ENCODE peak calls at places on chromosomes 13 and 19, in four cellular contexts. One of them, this sample, is unnamed.

GRCh38 chr19:2132191-2132590 is 19.2 kb downstream of the AP3D1 start:
- DNase-seq in GM12891: no peak
- DNase-seq in GM12878: no peak
- DNase-seq in K562: no peak
- DNase-seq in this sample: no peak

GRCh38 chr13:80235131-80235530 is 105.8 kb downstream of the SPRY2 start:
- DNase-seq in GM12878: no peak
- DNase-seq in K562: no peak
- DNase-seq in GM12891: no peak
- DNase-seq in this sample: peak; percentile 49

GRCh38 chr13:95955255-95955654 is 97.9 kb downstream of the UGGT2 start:
- DNase-seq in GM12878: no peak
- DNase-seq in GM12891: peak; percentile 1
- DNase-seq in K562: no peak
- DNase-seq in this sample: no peak

GRCh38 chr19:1478934-1479707 is at the start of gene C19orf25:
- DNase-seq in GM12891: peak; percentile 99
- DNase-seq in K562: peak; percentile 93
- DNase-seq in GM12878: peak; percentile 80
- DNase-seq in this sample: peak; percentile 96

GRCh38 chr19:50413531-50413930 is 5.2 kb upstream of the SPIB start:
- DNase-seq in GM12878: no peak
- DNase-seq in K562: no peak
- DNase-seq in GM12891: no peak
- DNase-seq in this sample: no peak

GRCh38 chr13:25468330-25469178 is 96.8 kb downstream of the ATP8A2 start:
- DNase-seq in GM12891: peak; percentile 29
- DNase-seq in K562: peak; percentile 84
- DNase-seq in GM12878: no peak
- DNase-seq in this sample: no peak

GRCh38 chr19:48635263-48635965 is 1.8 kb downstream of the DBP start:
- DNase-seq in K562: peak; percentile 92
- DNase-seq in GM12878: no peak
- DNase-seq in GM12891: peak; percentile 79
- DNase-seq in this sample: peak; percentile 58

GRCh38 chr19:33233056-33233873 is 7.6 kb upstream of the SLC7A10 start:
- DNase-seq in GM12891: no peak
- DNase-seq in GM12878: no peak
- DNase-seq in K562: no peak
- DNase-seq in this sample: no peak

GRCh38 chr19:10896851-10897526 is 25.6 kb downstream of the CARM1 start:
- DNase-seq in K562: no peak
- DNase-seq in GM12891: no peak
- DNase-seq in GM12878: no peak
- DNase-seq in this sample: peak; percentile 75

GRCh38 chr19:46696052-46696451 is 20.9 kb downstream of the PRKD2 start:
- DNase-seq in GM12891: no peak
- DNase-seq in GM12878: no peak
- DNase-seq in K562: no peak
- DNase-seq in this sample: no peak

GRCh38 chr19:46700704-46701103 is 16.2 kb downstream of the PRKD2 start:
- DNase-seq in GM12891: no peak
- DNase-seq in K562: no peak
- DNase-seq in GM12878: no peak
- DNase-seq in this sample: no peak

GRCh38 chr19:46698395-46699321 is 18.3 kb downstream of the PRKD2 start:
- DNase-seq in GM12891: no peak
- DNase-seq in K562: no peak
- DNase-seq in GM12878: no peak
- DNase-seq in this sample: no peak

GRCh38 chr19:46693760-46694159 is 23.2 kb downstream of the PRKD2 start:
- DNase-seq in K562: peak; percentile 4
- DNase-seq in GM12891: no peak
- DNase-seq in GM12878: no peak
- DNase-seq in this sample: no peak

GRCh38 chr19:46697142-46697960 is 19.6 kb downstream of the PRKD2 start:
- DNase-seq in K562: peak; percentile 100
- DNase-seq in GM12878: no peak
- DNase-seq in GM12891: no peak
- DNase-seq in this sample: peak; percentile 94
- TF ChIP-seq SPI1 in K562: no peak
- TF ChIP-seq SPI1 in GM12878: no peak
- TF ChIP-seq SPI1 in GM12891: no peak
- TF ChIP-seq SPI1 in this sample: no peak

DNA sequence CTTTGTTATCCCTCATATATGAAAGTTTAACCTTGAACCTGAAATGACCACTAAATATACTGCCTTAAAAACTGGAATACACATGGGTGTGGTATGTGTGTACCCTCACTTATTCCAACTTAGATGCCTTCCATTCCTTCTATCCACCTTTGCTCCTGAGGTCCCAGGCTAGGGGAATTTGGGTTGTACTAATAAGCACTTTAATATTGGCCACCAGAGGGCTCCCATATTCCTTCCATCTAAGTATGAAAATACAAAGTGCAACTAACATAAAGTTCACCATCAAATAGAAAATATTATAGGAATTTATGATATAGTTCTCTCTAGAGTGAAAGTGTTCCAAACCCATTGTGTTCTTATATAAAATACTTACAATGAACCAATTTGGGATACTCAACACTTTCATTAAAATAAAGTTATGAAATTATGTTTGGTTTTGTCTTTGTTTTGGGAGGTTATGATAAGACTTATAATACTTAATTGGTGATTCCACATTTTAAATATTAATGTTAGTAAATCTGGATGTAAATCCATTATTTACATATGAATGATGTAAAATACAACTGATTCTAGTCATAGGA is 62.3 kb downstream of the ITGBL1 start:
- DNase-seq in GM12878: no peak
- DNase-seq in GM12891: no peak
- DNase-seq in K562: no peak
- DNase-seq in this sample: peak; percentile 0
- TF ChIP-seq SPI1 in GM12878: no peak
- TF ChIP-seq SPI1 in GM12891: no peak
- TF ChIP-seq SPI1 in K562: no peak
- TF ChIP-seq SPI1 in this sample: no peak

GRCh38 chr13:39036212-39036611 is 1.7 kb downstream of the PROSER1 start:
- DNase-seq in GM12891: no peak
- DNase-seq in K562: no peak
- DNase-seq in GM12878: no peak
- DNase-seq in this sample: peak; percentile 39
- TF ChIP-seq SPI1 in GM12891: no peak
- TF ChIP-seq SPI1 in K562: no peak
- TF ChIP-seq SPI1 in GM12878: no peak
- TF ChIP-seq SPI1 in this sample: no peak

GRCh38 chr19:12139309-12139708 is 841 bp downstream of the ZNF20 start:
- DNase-seq in GM12891: no peak
- DNase-seq in GM12878: no peak
- DNase-seq in K562: no peak
- DNase-seq in this sample: no peak
- TF ChIP-seq SPI1 in GM12891: no peak
- TF ChIP-seq SPI1 in GM12878: no peak
- TF ChIP-seq SPI1 in K562: no peak
- TF ChIP-seq SPI1 in this sample: no peak

GRCh38 chr19:3760871-3761361 is 576 bp downstream of the APBA3 start:
- DNase-seq in K562: no peak
- DNase-seq in GM12891: no peak
- DNase-seq in GM12878: no peak
- DNase-seq in this sample: no peak
- TF ChIP-seq SPI1 in K562: no peak
- TF ChIP-seq SPI1 in GM12891: no peak
- TF ChIP-seq SPI1 in GM12878: no peak
- TF ChIP-seq SPI1 in this sample: no peak